ENCODE peak calls at places on chromosomes 2 and 18, in ten cellular contexts. R is endothelial cell, Y is A549, Q is tibial artery, G is AG09309, C is Calu3, B is lower lobe of right lung, D is epithelial cell of proximal tubule, O is fibroblast of lung, T is PC-3. Z is an unnamed sample.

GRCh38 chr2:65232636-65233035 is 5.0 kb downstream of the ACTR2 start:
- DNase-seq in R (no peak), Y (no peak), Q (no peak), G (no peak), C (no peak), B (no peak), D (no peak), O (peak; percentile 79), T (peak; percentile 69), Z (peak; percentile 80)

GRCh38 chr18:63192885-63193349 is 126.7 kb downstream of the BCL2 start:
- DNase-seq in R (no peak), Y (no peak), Q (no peak), G (no peak), C (no peak), B (no peak), D (no peak), O (no peak), T (no peak), Z (no peak)

GRCh38 chr2:156157670-156158069 is 174.9 kb downstream of the NR4A2 start:
- DNase-seq in R (no peak), Y (no peak), Q (no peak), G (no peak), C (no peak), B (no peak), D (no peak), O (no peak), T (no peak), Z (no peak)

GRCh38 chr2:120607506-120607905 is 128.2 kb upstream of the GLI2 start:
- DNase-seq in R (no peak), Y (no peak), Q (no peak), G (no peak), C (no peak), B (peak; percentile 14), D (no peak), O (no peak), T (no peak), Z (no peak)

GRCh38 chr2:25772078-25772477 is 98.7 kb upstream of the DTNB start:
- DNase-seq in R (no peak), Y (no peak), Q (no peak), G (no peak), C (no peak), B (no peak), D (no peak), O (no peak), T (no peak), Z (no peak)

GRCh38 chr2:130185436-130185835 is 3.4 kb downstream of the MZT2B start:
- DNase-seq in R (no peak), Y (no peak), Q (no peak), G (no peak), C (no peak), B (no peak), D (no peak), O (no peak), T (no peak), Z (no peak)

GRCh38 chr2:101124684-101125366 is 26.4 kb downstream of the TBC1D8 start:
- DNase-seq in R (no peak), Y (peak; percentile 91), Q (peak; percentile 83), G (peak; percentile 67), C (peak; percentile 86), B (peak; percentile 59), D (peak; percentile 92), O (peak; percentile 66), T (peak; percentile 99), Z (peak; percentile 66)

GRCh38 chr18:68960355-68960754 is 162.5 kb downstream of the CCDC102B start:
- DNase-seq in R (no peak), Y (no peak), Q (no peak), G (no peak), C (no peak), B (no peak), D (no peak), O (peak; percentile 22), T (no peak), Z (peak; percentile 32)

GRCh38 chr2:195009202-195009601 is 647.8 kb upstream of the SLC39A10 start:
- DNase-seq in R (no peak), Y (no peak), Q (no peak), G (no peak), C (no peak), B (no peak), D (no peak), O (peak; percentile 49), T (peak; percentile 19), Z (no peak)

GRCh38 chr2:118750959-118751565 is 96.4 kb downstream of the EN1 start:
- DNase-seq in R (no peak), Y (no peak), Q (no peak), G (peak; percentile 84), C (peak; percentile 76), B (no peak), D (no peak), O (peak; percentile 4), T (peak; percentile 87), Z (peak; percentile 48)

GRCh38 chr2:77054938-77055337 is 467.2 kb downstream of the LRRTM4 start:
- DNase-seq in R (peak; percentile 26), Y (no peak), Q (no peak), G (no peak), C (no peak), B (no peak), D (no peak), O (peak; percentile 2), T (no peak), Z (peak; percentile 7)

DNA sequence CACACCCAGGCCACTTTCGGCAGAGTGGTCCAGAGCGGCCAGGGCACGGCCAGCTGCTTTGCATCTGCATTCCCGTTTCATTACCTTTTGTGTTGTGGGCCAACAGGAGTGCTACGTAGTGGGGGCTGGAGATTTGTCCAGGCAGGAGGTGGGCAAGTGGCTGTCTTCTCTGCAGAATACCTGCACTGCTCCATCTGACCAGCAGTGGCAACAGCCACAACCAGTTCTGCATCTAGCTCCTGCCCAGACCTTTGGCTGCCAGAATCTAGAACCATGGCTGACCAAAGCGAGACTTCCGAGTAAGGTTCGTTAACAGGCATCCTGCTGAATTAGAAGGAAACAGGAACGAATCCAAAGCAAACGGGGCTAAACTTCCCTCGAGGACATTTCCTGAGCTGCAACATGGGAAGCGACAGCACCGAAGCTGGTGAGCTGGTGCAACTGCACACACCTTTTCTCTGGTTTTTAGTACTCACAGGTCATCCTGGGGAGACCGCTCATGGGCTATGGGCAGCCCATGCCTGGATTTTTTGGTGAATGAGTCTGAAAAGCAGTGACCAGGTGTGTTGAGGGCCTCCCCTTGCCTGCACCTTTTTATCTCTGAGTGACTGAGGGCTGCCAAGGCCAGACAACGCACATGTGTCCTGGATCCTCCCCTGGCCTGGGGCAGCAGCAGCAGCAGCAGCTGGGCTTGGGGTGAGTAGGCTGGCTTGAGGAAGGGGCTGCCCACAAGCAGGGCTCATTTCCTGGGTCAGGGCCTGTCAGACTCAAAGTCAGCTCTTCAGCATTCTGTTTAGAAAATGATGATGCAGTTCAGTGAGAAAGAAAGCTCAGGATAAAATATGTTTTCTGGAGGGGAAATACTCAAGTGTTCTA is 10.6 kb downstream of the GDF7 start:
- DNase-seq in R (peak; percentile 41), Y (no peak), Q (no peak), G (no peak), C (no peak), B (no peak), D (no peak), O (no peak), T (peak; percentile 21), Z (no peak)
- TF ChIP-seq CTCF in R (peak; percentile 51), Y (peak; percentile 6), Q (no peak), G (no peak), C (peak; percentile 18), B (no peak), D (peak; percentile 40), O (no peak), T (peak; percentile 69), Z (peak; percentile 5)

DNA sequence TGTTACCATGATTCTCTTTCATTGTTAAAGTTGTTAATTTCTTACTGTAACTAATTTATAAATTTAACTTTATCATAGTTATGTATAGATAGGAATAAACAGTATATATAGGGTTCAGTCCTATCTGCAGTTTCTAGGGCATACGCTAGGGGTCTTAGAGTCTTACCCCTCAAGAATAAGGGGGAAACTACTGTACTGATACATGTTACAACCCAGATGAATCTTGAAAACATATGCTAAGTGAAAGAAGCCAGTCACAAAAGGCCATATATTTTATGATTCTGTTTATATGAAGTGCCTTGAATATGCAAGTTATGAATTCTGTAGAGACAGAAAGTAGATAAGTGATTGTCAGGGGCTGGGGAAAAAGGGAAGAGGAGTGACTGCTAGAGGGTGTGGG is 52.4 kb downstream of the RTN4 start:
- DNase-seq in R (no peak), Y (no peak), Q (no peak), G (no peak), C (no peak), B (no peak), D (no peak), O (no peak), T (no peak), Z (no peak)
- TF ChIP-seq CTCF in R (peak; percentile 37), Y (no peak), Q (no peak), G (peak; percentile 22), C (no peak), B (no peak), D (no peak), O (no peak), T (no peak), Z (peak; percentile 3)

GRCh38 chr2:26780203-26780760 is 5.6 kb upstream of the CENPA start:
- DNase-seq in R (no peak), Y (no peak), Q (no peak), G (no peak), C (no peak), B (no peak), D (no peak), O (no peak), T (no peak), Z (no peak)

GRCh38 chr2:26776195-26776594 is 9.7 kb upstream of the CENPA start:
- DNase-seq in R (no peak), Y (no peak), Q (no peak), G (no peak), C (no peak), B (peak; percentile 14), D (no peak), O (no peak), T (no peak), Z (no peak)

GRCh38 chr2:26782876-26783704 is 2.8 kb upstream of the CENPA start:
- DNase-seq in R (no peak), Y (no peak), Q (no peak), G (no peak), C (no peak), B (no peak), D (no peak), O (no peak), T (no peak), Z (no peak)

GRCh38 chr2:26778076-26778475 is 7.8 kb upstream of the CENPA start:
- DNase-seq in R (no peak), Y (no peak), Q (no peak), G (no peak), C (no peak), B (peak; percentile 40), D (no peak), O (no peak), T (no peak), Z (no peak)

DNA sequence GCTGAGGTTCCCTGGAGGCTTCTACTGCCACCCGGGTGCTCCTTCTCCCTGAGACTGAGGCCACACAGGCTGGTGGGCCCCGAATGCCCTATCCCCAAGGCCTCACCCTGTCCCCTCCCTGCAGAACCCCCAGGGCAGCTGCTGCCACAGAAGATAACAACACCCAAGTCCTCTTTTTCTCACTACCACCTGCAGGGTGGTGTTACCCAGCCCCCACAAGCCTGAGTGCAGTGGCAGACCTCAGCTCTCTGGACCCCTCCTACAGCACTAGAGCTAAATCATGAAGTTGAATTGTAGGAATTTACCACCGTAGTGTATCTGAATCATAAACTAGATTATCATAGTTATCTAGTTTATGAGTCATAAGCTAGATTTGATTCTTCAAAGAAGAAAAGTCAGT is 7.3 kb upstream of the CENPA start:
- DNase-seq in R (no peak), Y (no peak), Q (no peak), G (no peak), C (no peak), B (peak; percentile 19), D (no peak), O (no peak), T (no peak), Z (no peak)
- TF ChIP-seq CTCF in R (no peak), Y (no peak), Q (no peak), G (no peak), C (no peak), B (no peak), D (no peak), O (no peak), T (no peak), Z (no peak)

GRCh38 chr2:2672249-2672648 is 341.2 kb upstream of the MYT1L start:
- DNase-seq in R (no peak), Y (no peak), Q (no peak), G (no peak), C (no peak), B (no peak), D (no peak), O (no peak), T (no peak), Z (no peak)
- TF ChIP-seq CTCF in R (no peak), Y (no peak), Q (no peak), G (no peak), C (no peak), B (no peak), D (no peak), O (no peak), T (no peak), Z (no peak)

Z was measured in astrocyte of the spinal cord.